ENCODE peak calls at places on chromosomes 2 and 18, in five cellular contexts. One of them, this sample, is unnamed.

GRCh38 chr2:18268400-18268799 is 292.1 kb downstream of the RDH14 start:
- DNase-seq in AG04450: no peak
- DNase-seq in fibroblast of mammary gland: peak; percentile 17
- DNase-seq in spleen: no peak
- DNase-seq in GM12865: no peak
- DNase-seq in this sample: no peak

GRCh38 chr2:204072443-204073324 is 136.1 kb downstream of the ICOS start:
- DNase-seq in GM12865: peak; percentile 51
- DNase-seq in fibroblast of mammary gland: peak; percentile 22
- DNase-seq in AG04450: no peak
- DNase-seq in spleen: no peak
- DNase-seq in this sample: peak; percentile 17

GRCh38 chr18:57576316-57576715 is 10.2 kb downstream of the FECH start:
- DNase-seq in AG04450: no peak
- DNase-seq in spleen: no peak
- DNase-seq in GM12865: no peak
- DNase-seq in fibroblast of mammary gland: no peak
- DNase-seq in this sample: no peak

GRCh38 chr2:108616731-108617161 is 82.5 kb downstream of the LIMS1 start:
- DNase-seq in AG04450: no peak
- DNase-seq in GM12865: no peak
- DNase-seq in fibroblast of mammary gland: peak; percentile 57
- DNase-seq in spleen: no peak
- DNase-seq in this sample: no peak

GRCh38 chr2:127566139-127566417 is 30.6 kb downstream of the MYO7B start:
- DNase-seq in GM12865: no peak
- DNase-seq in AG04450: no peak
- DNase-seq in spleen: no peak
- DNase-seq in fibroblast of mammary gland: no peak
- DNase-seq in this sample: no peak

GRCh38 chr18:13501896-13502295 is 224.5 kb downstream of the FAM210A start:
- DNase-seq in GM12865: peak; percentile 80
- DNase-seq in fibroblast of mammary gland: no peak
- DNase-seq in AG04450: no peak
- DNase-seq in spleen: no peak
- DNase-seq in this sample: no peak

GRCh38 chr18:3410273-3410672 is 39.7 kb upstream of the TGIF1 start:
- DNase-seq in AG04450: no peak
- DNase-seq in spleen: no peak
- DNase-seq in GM12865: no peak
- DNase-seq in fibroblast of mammary gland: no peak
- DNase-seq in this sample: no peak

GRCh38 chr2:106147159-106147558 is 46.9 kb downstream of the UXS1 start:
- DNase-seq in fibroblast of mammary gland: peak; percentile 39
- DNase-seq in GM12865: no peak
- DNase-seq in AG04450: peak; percentile 7
- DNase-seq in spleen: no peak
- DNase-seq in this sample: no peak

GRCh38 chr2:719734-720133 is 42.5 kb upstream of the TMEM18 start:
- DNase-seq in GM12865: no peak
- DNase-seq in fibroblast of mammary gland: no peak
- DNase-seq in AG04450: no peak
- DNase-seq in spleen: no peak
- DNase-seq in this sample: no peak

GRCh38 chr2:236908456-236909388 is 177.0 kb upstream of the COPS8 start:
- DNase-seq in AG04450: no peak
- DNase-seq in spleen: no peak
- DNase-seq in fibroblast of mammary gland: no peak
- DNase-seq in GM12865: no peak
- DNase-seq in this sample: no peak

GRCh38 chr2:69054431-69054830 is 41.5 kb downstream of the ANTXR1 start:
- DNase-seq in GM12865: peak; percentile 60
- DNase-seq in spleen: no peak
- DNase-seq in fibroblast of mammary gland: peak; percentile 67
- DNase-seq in AG04450: no peak
- DNase-seq in this sample: no peak

GRCh38 chr18:48407358-48407757 is 1.8 kb downstream of the ZBTB7C start:
- DNase-seq in AG04450: no peak
- DNase-seq in fibroblast of mammary gland: no peak
- DNase-seq in spleen: no peak
- DNase-seq in GM12865: no peak
- DNase-seq in this sample: no peak

GRCh38 chr2:9648821-9649220 is 18.0 kb upstream of the YWHAQ start:
- DNase-seq in GM12865: no peak
- DNase-seq in spleen: no peak
- DNase-seq in AG04450: no peak
- DNase-seq in fibroblast of mammary gland: no peak
- DNase-seq in this sample: no peak

GRCh38 chr2:128329607-128330006 is 10.9 kb upstream of the HS6ST1 start:
- DNase-seq in GM12865: no peak
- DNase-seq in spleen: no peak
- DNase-seq in AG04450: no peak
- DNase-seq in fibroblast of mammary gland: peak; percentile 30
- DNase-seq in this sample: no peak

GRCh38 chr2:180240774-180241173 is 233.7 kb upstream of the CWC22 start:
- DNase-seq in GM12865: no peak
- DNase-seq in spleen: no peak
- DNase-seq in fibroblast of mammary gland: peak; percentile 43
- DNase-seq in AG04450: no peak
- DNase-seq in this sample: no peak

GRCh38 chr2:166632616-166633015 is 138.6 kb upstream of the SCN7A start:
- DNase-seq in GM12865: no peak
- DNase-seq in AG04450: peak; percentile 90
- DNase-seq in spleen: no peak
- DNase-seq in fibroblast of mammary gland: peak; percentile 73
- DNase-seq in this sample: no peak

GRCh38 chr2:71742953-71743601 is 289.7 kb downstream of the DYSF start:
- DNase-seq in spleen: no peak
- DNase-seq in fibroblast of mammary gland: peak; percentile 94
- DNase-seq in GM12865: no peak
- DNase-seq in AG04450: peak; percentile 59
- DNase-seq in this sample: no peak

GRCh38 chr2:179460530-179460929 is 195.9 kb upstream of the SESTD1 start:
- DNase-seq in AG04450: peak; percentile 68
- DNase-seq in GM12865: no peak
- DNase-seq in fibroblast of mammary gland: peak; percentile 99
- DNase-seq in spleen: no peak
- DNase-seq in this sample: no peak

GRCh38 chr18:29418136-29418535 is 1241.2 kb upstream of the CDH2 start:
- DNase-seq in GM12865: no peak
- DNase-seq in spleen: no peak
- DNase-seq in fibroblast of mammary gland: peak; percentile 89
- DNase-seq in AG04450: peak; percentile 10
- DNase-seq in this sample: no peak

GRCh38 chr2:38572167-38572566 is 30.6 kb downstream of the HNRNPLL start:
- DNase-seq in AG04450: peak; percentile 34
- DNase-seq in GM12865: no peak
- DNase-seq in spleen: no peak
- DNase-seq in fibroblast of mammary gland: peak; percentile 93
- DNase-seq in this sample: no peak

GRCh38 chr2:10956006-10956790 is 44.5 kb downstream of the KCNF1 start:
- DNase-seq in AG04450: no peak
- DNase-seq in fibroblast of mammary gland: no peak
- DNase-seq in spleen: peak; percentile 65
- DNase-seq in GM12865: no peak
- DNase-seq in this sample: no peak

GRCh38 chr2:236684534-236685256 is 115.1 kb downstream of the ACKR3 start:
- DNase-seq in spleen: no peak
- DNase-seq in GM12865: no peak
- DNase-seq in AG04450: no peak
- DNase-seq in fibroblast of mammary gland: no peak
- DNase-seq in this sample: no peak

GRCh38 chr18:49521251-49521650 is 34.2 kb upstream of the C18orf32 start:
- DNase-seq in spleen: peak; percentile 10
- DNase-seq in GM12865: no peak
- DNase-seq in AG04450: no peak
- DNase-seq in fibroblast of mammary gland: peak; percentile 2
- DNase-seq in this sample: no peak

GRCh38 chr18:35974181-35974580 is 1.7 kb downstream of the RMP24 start:
- DNase-seq in GM12865: no peak
- DNase-seq in spleen: no peak
- DNase-seq in AG04450: no peak
- DNase-seq in fibroblast of mammary gland: no peak
- DNase-seq in this sample: no peak

GRCh38 chr18:35969676-35970075 is 2.8 kb upstream of the RMP24 start:
- DNase-seq in fibroblast of mammary gland: peak; percentile 38
- DNase-seq in AG04450: no peak
- DNase-seq in GM12865: no peak
- DNase-seq in spleen: no peak
- DNase-seq in this sample: no peak

GRCh38 chr18:35972197-35973000 is at the start of gene RMP24:
- DNase-seq in AG04450: peak; percentile 89
- DNase-seq in fibroblast of mammary gland: peak; percentile 96
- DNase-seq in spleen: peak; percentile 98
- DNase-seq in GM12865: peak; percentile 98
- DNase-seq in this sample: peak; percentile 92

GRCh38 chr18:35971661-35972196 is 750 bp upstream of the RMP24 start:
- DNase-seq in fibroblast of mammary gland: no peak
- DNase-seq in GM12865: no peak
- DNase-seq in AG04450: no peak
- DNase-seq in spleen: no peak
- DNase-seq in this sample: no peak

DNA sequence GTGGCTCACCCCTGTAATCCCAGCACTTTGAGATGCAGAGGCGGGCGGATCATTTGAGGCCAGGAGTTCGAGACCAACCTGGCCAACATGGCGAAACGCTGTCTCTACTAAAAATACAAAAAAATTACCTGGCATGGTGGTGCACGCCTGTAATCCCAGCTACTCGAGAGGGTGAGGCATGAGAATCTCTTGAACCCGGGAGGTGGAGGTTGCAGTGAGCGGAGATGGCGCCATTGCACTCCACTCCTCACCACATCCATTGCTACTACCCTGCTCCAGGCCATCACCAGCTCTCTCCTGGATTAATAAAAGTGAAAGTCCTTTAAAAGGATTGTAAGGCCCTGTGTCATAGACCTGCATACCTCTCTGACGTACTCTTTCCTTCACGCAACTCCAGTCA is 1.2 kb downstream of the RMP24 start:
- DNase-seq in AG04450: no peak
- DNase-seq in spleen: no peak
- DNase-seq in fibroblast of mammary gland: no peak
- DNase-seq in GM12865: no peak
- DNase-seq in this sample: no peak
- H3K4me3 ChIP-seq in AG04450: peak overlapping the region; percentile 97
- H3K4me3 ChIP-seq in spleen: peak overlapping the region; percentile 84
- H3K4me3 ChIP-seq in fibroblast of mammary gland: peak overlapping the region; percentile 99
- H3K4me3 ChIP-seq in GM12865: peak overlapping the region; percentile 79
- H3K4me3 ChIP-seq in this sample: peak overlapping the region; percentile 70

DNA sequence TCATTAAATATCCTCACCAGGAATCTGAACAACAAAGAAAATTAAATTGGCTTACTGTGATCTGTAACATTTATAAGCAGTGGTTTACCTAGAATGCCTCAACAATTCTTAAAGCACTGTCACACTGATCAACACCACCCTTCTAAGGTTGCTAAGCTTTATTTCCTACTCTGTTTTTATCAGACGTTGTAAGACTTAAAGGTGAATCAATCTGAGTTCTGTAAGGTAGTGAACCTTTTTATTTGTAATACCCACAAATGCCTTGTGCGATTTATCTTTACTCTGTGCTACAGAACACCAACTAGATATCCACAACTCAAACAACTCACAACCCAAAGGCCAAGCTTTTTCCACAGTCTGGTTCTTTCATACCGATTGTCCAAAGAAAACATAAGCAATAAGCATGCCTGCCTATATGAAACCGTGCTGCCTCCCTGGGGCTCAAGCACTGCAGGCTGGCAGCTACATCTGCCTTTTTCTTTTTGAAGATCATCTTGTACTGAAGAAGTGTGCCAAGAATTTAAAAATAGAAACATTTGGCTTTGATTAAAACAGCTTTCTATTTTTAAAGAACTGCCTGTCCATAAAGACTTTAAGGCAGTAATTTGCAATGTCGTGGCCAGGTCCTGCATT is 490.7 kb downstream of the NUP35 start:
- DNase-seq in GM12865: no peak
- DNase-seq in AG04450: no peak
- DNase-seq in fibroblast of mammary gland: peak; percentile 59
- DNase-seq in spleen: no peak
- DNase-seq in this sample: no peak
- H3K4me3 ChIP-seq in GM12865: no peak overlapping the region
- H3K4me3 ChIP-seq in AG04450: no peak overlapping the region
- H3K4me3 ChIP-seq in fibroblast of mammary gland: no peak overlapping the region
- H3K4me3 ChIP-seq in spleen: no peak overlapping the region
- H3K4me3 ChIP-seq in this sample: no peak overlapping the region

DNA sequence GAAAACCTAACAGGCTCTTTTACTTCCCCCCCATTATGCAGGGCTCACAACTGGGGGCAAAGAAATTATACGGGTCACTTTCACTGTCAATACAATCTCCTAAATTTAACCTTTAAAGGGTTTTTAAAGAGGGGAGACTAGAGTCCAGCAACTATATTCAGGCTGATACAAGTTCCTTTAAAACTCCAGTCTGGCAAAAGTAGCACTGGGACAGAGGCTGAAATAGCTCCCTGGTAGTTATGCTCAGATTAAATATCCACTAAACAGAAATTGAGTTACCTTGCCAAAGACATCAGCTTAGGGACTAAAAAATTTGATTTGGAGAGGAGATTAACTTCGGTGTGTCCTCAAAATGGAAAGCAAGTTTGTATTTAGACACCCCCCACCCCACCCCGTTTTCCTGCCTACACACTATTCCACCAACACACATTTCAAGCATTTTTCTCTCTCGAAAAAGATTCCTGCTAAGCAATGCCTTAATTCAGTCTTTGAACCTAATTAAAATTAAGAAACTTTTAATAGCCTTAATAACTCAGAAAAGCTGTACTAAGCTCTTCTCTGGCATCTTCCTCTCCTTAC is 127.2 kb downstream of the OSBPL1A start:
- DNase-seq in spleen: no peak
- DNase-seq in AG04450: no peak
- DNase-seq in fibroblast of mammary gland: peak; percentile 6
- DNase-seq in GM12865: no peak
- DNase-seq in this sample: no peak
- H3K4me3 ChIP-seq in spleen: peak overlapping the region; percentile 50
- H3K4me3 ChIP-seq in AG04450: peak overlapping the region; percentile 82
- H3K4me3 ChIP-seq in fibroblast of mammary gland: peak overlapping the region; percentile 71
- H3K4me3 ChIP-seq in GM12865: no peak overlapping the region
- H3K4me3 ChIP-seq in this sample: no peak overlapping the region

DNA sequence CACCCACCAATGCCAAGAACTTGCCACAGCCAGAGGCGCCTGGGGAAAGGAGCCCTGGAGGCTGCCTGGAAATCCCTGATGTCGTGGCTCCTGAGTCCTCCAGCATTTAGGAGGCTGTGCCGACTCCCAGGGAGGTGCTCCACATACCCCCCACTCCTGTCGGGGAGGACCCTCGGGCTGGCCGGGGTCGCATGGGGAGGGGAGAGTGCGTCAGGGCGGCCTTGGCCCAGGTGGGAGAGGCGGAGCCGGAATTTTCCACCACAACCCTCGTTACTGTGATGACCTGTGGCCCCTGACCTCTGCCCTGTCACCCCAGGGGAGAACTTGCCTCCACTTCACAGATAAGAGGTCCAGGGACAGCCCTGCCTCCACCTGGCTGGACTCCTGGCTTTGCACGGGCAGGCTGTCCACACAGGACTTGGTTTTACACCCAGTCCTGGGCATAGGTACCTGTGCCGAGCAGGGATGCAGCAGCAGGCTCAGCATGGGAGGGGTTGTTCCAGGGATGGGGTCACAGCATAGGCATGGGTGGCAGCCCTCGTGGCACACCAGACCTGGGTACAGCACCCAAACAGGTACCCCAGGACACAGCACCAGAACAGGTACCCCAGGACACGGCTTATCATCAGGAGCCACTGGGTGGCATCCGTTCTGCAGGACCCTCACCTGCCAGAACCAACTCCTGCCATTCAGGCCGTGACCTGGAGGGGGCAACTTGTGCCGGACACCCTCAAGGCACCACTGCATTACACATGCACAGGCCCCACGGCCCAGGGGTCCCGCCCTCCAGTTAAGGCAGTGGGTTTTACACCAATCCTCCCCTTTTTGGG is 12.3 kb upstream of the AGXT start:
- DNase-seq in GM12865: peak; percentile 41
- DNase-seq in AG04450: no peak
- DNase-seq in fibroblast of mammary gland: no peak
- DNase-seq in spleen: no peak
- DNase-seq in this sample: no peak
- H3K4me3 ChIP-seq in GM12865: no peak overlapping the region
- H3K4me3 ChIP-seq in AG04450: no peak overlapping the region
- H3K4me3 ChIP-seq in fibroblast of mammary gland: no peak overlapping the region
- H3K4me3 ChIP-seq in spleen: no peak overlapping the region
- H3K4me3 ChIP-seq in this sample: no peak overlapping the region